ENCODE peak calls at places on chromosomes 16 and 17, in four cellular contexts. J is AG04450; T is GM10248; L is activated CD8-positive, alpha-beta T cell treated with anti-CD3 and anti-CD28 coated beads for 36 hours. E is an unnamed sample.

GRCh38 chr17:71110326-71110725 is 941.0 kb downstream of the KCNJ2 start:
- DNase-seq in J (no peak), T (no peak), L (no peak), E (no peak)

GRCh38 chr17:38435795-38436194 is 7.5 kb downstream of the ARHGAP23 start:
- DNase-seq in J (no peak), T (no peak), L (no peak), E (no peak)

GRCh38 chr16:50498756-50499155 is 49.4 kb upstream of the NKD1 start:
- DNase-seq in J (no peak), T (no peak), L (no peak), E (no peak)

GRCh38 chr17:48074322-48075054 is 26.3 kb downstream of the NFE2L1 start:
- DNase-seq in J (no peak), T (peak), L (peak), E (no peak)

GRCh38 chr16:78462261-78463208 is 363.1 kb downstream of the WWOX start:
- DNase-seq in J (no peak), T (no peak), L (no peak), E (no peak)

GRCh38 chr17:50891577-50891989 is 25.4 kb upstream of the TOB1 start:
- DNase-seq in J (no peak), T (no peak), L (no peak), E (no peak)

GRCh38 chr16:80754479-80754878 is 49.9 kb downstream of the CDYL2 start:
- DNase-seq in J (no peak), T (no peak), L (no peak), E (no peak)

GRCh38 chr16:24035127-24035842 is 199.5 kb downstream of the PRKCB start:
- DNase-seq in J (no peak), T (no peak), L (peak), E (no peak)

GRCh38 chr17:27462149-27462548 is 5.9 kb downstream of the KSR1 start:
- DNase-seq in J (no peak), T (no peak), L (no peak), E (no peak)

GRCh38 chr16:53664724-53665345 is 38.8 kb downstream of the RPGRIP1L start:
- DNase-seq in J (peak), T (no peak), L (no peak), E (no peak)

GRCh38 chr16:56732366-56732765 is 2.4 kb downstream of the NUP93 start:
- DNase-seq in J (no peak), T (peak), L (peak), E (peak)

GRCh38 chr17:29682054-29682453 is 59.3 kb upstream of the CORO6 start:
- DNase-seq in J (no peak), T (peak), L (no peak), E (no peak)

GRCh38 chr17:36632916-36633846 is 31.8 kb downstream of the MRM1 start:
- DNase-seq in J (no peak), T (no peak), L (no peak), E (no peak)

GRCh38 chr17:75645889-75646625 is 12.8 kb downstream of the SMIM5 start:
- DNase-seq in J (no peak), T (peak), L (peak), E (no peak)

GRCh38 chr17:5138616-5139453 is 23.0 kb downstream of the USP6 start:
- DNase-seq in J (no peak), T (no peak), L (no peak), E (no peak)

GRCh38 chr16:80273635-80274538 is 266.9 kb upstream of the DYNLRB2 start:
- DNase-seq in J (peak), T (no peak), L (peak), E (no peak)

GRCh38 chr17:76493505-76494167 is 7.6 kb downstream of the RHBDF2 start:
- DNase-seq in J (no peak), T (no peak), L (peak), E (peak)

GRCh38 chr16:59126486-59126885 is 392.4 kb upstream of the GOT2 start:
- DNase-seq in J (no peak), T (no peak), L (no peak), E (no peak)

GRCh38 chr17:9389116-9389515 is 186.5 kb downstream of the STX8 start:
- DNase-seq in J (peak), T (peak), L (peak), E (peak)

GRCh38 chr16:65106792-65107191 is 15.1 kb downstream of the CDH11 start:
- DNase-seq in J (no peak), T (no peak), L (no peak), E (no peak)

GRCh38 chr17:47687748-47688147 is 6.2 kb upstream of the TBKBP1 start:
- DNase-seq in J (no peak), T (no peak), L (no peak), E (no peak)

GRCh38 chr16:30041841-30042240 is 10.8 kb upstream of the TLCD3B start:
- DNase-seq in J (no peak), T (no peak), L (no peak), E (no peak)

GRCh38 chr16:85507342-85507741 is 105.8 kb upstream of the GSE1 start:
- DNase-seq in J (no peak), T (no peak), L (no peak), E (no peak)

GRCh38 chr16:88743693-88744519 is 37.6 kb downstream of the CTU2 start:
- DNase-seq in J (no peak), T (peak), L (peak), E (peak)

GRCh38 chr16:64991011-64991410 is 130.9 kb downstream of the CDH11 start:
- DNase-seq in J (no peak), T (no peak), L (no peak), E (no peak)

GRCh38 chr17:55433629-55434422 is 12.2 kb upstream of the MMD start:
- DNase-seq in J (peak), T (no peak), L (no peak), E (no peak)

GRCh38 chr17:75996665-75997590 is 3.7 kb upstream of the CDK3 start:
- DNase-seq in J (no peak), T (peak), L (peak), E (peak)

GRCh38 chr17:80339118-80339517 is 75.8 kb upstream of the ENDOV start:
- DNase-seq in J (no peak), T (no peak), L (no peak), E (no peak)

GRCh38 chr17:5667871-5668270 is 83.6 kb upstream of the NLRP1 start:
- DNase-seq in J (no peak), T (no peak), L (peak), E (no peak)

GRCh38 chr16:50667497-50668367 is 13.4 kb downstream of the SNX20 start:
- DNase-seq in J (no peak), T (peak), L (peak), E (no peak)

GRCh38 chr16:4313563-4314531 is 2.0 kb upstream of the GLIS2 start:
- DNase-seq in J (no peak), T (peak), L (peak), E (peak)

GRCh38 chr17:4584125-4584834 is at the start of gene SMTNL2:
- DNase-seq in J (no peak), T (no peak), L (peak), E (no peak)

GRCh38 chr17:57983446-57983845 is 4.6 kb downstream of the VEZF1 start:
- DNase-seq in J (no peak), T (no peak), L (no peak), E (no peak)

GRCh38 chr16:84885024-84885910 is 65.5 kb downstream of the CRISPLD2 start:
- DNase-seq in J (no peak), T (no peak), L (peak), E (no peak)

GRCh38 chr17:35286120-35286781 is 43.4 kb downstream of the SLFN5 start:
- DNase-seq in J (no peak), T (no peak), L (peak), E (peak)

GRCh38 chr16:81401035-81401950 is 43.3 kb upstream of the CMIP start:
- DNase-seq in J (peak), T (no peak), L (no peak), E (no peak)

GRCh38 chr16:10600792-10601443 is 20.5 kb upstream of the EMP2 start:
- DNase-seq in J (no peak), T (peak), L (no peak), E (no peak)

GRCh38 chr17:67574658-67575293 is 143.0 kb upstream of the NOL11 start:
- DNase-seq in J (no peak), T (peak), L (no peak), E (peak)

GRCh38 chr17:73705594-73705993 is 61.3 kb upstream of the SDK2 start:
- DNase-seq in J (no peak), T (no peak), L (no peak), E (no peak)

GRCh38 chr16:22177968-22178934 is 15.9 kb downstream of the SDR42E2 start:
- DNase-seq in J (no peak), T (no peak), L (no peak), E (no peak)
- TF ChIP-seq CTCF in J (no peak), T (no peak), L (no peak), E (no peak)

DNA sequence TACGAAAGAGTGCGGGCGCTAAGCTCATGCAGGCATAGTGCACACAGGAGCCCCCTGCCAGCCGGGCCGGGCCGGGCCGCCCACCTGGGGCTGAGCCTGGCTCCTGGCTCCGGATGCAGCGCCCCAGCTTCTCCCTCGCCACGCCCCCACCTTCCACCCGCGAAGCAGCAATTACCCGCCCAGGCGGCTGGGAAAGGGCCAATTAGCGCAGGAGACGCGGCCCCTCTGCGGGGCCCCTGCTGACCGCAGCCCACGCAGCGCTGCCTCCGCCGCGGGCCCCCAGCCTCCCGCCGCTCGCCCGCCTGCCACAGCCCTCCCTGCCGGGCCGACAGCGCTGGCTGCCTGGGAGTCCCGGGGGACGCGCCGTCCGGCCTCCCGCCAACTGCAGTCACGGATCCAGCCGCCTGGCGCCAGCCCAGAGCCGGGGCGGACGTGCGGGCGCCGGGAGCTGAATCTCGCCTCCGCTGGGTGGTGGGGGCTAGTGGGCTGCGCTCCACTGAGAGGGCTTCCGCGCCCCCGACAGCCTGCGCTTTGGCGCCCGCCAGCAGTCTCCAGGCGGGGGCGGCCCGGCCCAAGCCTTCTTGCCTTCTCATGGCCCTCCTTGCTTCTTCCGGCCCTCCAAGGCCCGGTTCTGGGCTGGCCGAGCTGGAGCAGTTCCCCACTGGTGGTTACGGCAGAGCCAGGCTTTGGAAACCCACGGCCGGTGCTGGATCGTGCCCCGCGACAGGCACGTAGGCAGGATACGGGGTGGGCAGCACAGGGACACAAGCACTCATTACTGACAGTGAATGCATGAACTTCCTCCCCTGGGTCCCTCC is 14.9 kb upstream of the CBFB start:
- DNase-seq in J (no peak), T (peak), L (peak), E (peak)
- TF ChIP-seq CTCF in J (peak), T (no peak), L (no peak), E (peak)

GRCh38 chr17:64679710-64680216 is 17.7 kb upstream of the SMURF2 start:
- DNase-seq in J (peak), T (no peak), L (no peak), E (no peak)

GRCh38 chr17:64686705-64687104 is 24.6 kb upstream of the SMURF2 start:
- DNase-seq in J (no peak), T (no peak), L (no peak), E (no peak)

GRCh38 chr17:64685705-64686104 is 23.6 kb upstream of the SMURF2 start:
- DNase-seq in J (no peak), T (no peak), L (no peak), E (no peak)

GRCh38 chr17:64683791-64684190 is 21.7 kb upstream of the SMURF2 start:
- DNase-seq in J (no peak), T (no peak), L (no peak), E (no peak)

DNA sequence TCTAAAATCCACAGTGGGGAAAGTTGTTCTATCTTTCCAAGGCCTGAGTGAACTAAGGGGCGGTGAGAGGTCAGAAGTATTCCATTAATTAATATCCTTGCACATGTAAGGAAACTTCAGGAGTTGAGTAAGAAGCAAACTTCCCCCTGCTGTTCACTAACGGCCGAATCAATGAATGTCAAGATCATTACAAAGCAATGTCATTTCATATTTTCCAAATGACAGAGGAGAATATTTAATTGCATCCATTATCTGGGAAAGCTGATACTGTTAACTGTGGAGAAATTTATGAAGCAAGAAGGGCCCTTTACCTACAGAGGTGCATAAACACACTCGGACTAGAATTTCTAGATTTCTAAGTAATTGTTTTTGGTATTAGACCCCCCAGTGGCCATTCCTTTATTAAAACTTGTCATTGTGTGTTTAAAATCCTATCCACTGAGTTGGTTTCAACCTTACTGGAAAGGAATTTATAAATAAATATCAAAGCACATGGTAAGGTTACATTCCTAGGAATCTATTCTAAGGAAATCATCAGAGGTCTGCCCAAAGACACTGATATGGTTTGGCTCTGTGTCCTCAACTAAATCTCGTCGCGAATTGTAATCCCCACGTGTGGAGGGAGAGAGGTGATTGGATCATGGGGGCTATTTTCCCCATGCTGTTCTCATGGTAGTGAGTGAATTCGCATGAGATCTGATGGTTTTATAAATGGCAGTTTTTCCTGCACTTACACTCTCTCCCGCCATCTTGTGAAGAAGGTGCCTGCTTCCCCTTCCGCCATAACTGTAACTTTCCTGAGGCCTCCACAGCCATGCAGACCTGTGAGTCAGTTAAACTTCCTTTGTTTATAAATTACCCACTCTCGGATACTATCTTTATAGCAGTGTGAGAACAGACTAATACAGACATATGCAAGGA is 20.4 kb upstream of the SMURF2 start:
- DNase-seq in J (peak), T (no peak), L (no peak), E (no peak)
- TF ChIP-seq CTCF in J (peak), T (no peak), L (no peak), E (no peak)

DNA sequence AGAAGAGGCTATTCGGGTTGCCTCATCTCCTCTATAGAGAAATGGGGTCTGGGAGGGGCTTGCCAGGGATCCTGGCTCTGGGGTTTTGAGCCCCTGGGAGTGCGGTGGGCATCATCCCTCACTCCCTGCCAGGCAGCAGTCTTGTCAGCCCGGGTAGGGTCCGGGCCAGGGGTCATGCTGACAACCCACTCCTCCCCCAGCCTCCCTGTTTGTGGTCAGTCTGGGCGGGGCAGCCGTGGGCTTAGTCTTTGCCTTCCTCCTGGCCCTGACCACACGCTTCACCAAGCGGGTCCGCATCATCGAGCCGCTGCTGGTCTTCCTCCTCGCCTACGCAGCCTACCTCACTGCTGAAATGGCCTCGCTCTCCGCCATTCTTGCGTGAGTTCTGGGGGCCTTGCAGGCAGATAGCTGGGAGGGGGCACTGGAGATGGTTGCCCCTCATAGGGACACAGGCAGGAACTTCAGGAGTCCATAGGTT is 6.8 kb downstream of the SLC9A5 start:
- DNase-seq in J (no peak), T (no peak), L (no peak), E (no peak)
- TF ChIP-seq CTCF in J (no peak), T (no peak), L (no peak), E (no peak)

DNA sequence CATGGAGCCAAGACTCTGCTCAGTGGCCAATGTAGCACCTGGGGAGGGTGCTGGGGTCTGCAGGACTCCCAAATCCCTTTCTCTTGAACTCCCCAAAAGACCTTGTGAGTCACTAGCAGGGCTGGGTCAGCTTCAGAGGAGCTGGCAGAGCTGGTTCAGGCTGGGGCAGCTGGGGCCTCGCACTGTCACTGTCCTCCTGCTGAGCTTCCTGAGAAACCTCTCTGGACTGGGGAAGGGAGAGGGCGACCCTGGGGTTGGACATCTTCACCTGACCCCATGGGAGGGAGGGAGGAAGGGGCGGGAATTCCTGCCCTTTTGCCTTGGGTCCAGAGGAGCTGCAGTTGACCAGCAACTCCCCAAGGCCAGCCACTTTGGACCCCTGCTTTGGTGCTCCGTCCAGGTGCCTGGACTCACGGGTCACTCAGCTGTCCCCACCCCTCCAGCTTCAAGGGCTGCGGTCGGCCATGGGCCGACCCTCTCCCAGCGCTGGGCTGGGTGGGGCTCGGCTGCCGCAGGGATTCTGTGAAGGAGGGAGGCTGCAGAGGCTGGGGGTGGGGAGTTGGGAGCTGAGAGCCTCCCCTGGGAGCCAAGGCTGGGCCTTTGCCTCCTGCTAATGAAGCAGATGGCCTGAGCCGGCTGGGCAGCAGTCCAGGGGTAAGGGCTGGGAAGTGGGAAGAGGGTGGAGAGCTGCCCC is 9.2 kb downstream of the FMNL1 start:
- DNase-seq in J (no peak), T (no peak), L (no peak), E (no peak)
- TF ChIP-seq CTCF in J (no peak), T (no peak), L (no peak), E (no peak)

GRCh38 chr16:87392823-87393679 is 915 bp downstream of the MAP1LC3B start:
- DNase-seq in J (no peak), T (peak), L (peak), E (peak)
- TF ChIP-seq CTCF in J (peak), T (no peak), L (no peak), E (peak)

GRCh38 chr16:72859581-72859980 is 188.3 kb downstream of the ZFHX3 start:
- DNase-seq in J (no peak), T (no peak), L (no peak), E (no peak)

GRCh38 chr16:72856797-72857196 is 191.1 kb downstream of the ZFHX3 start:
- DNase-seq in J (no peak), T (peak), L (peak), E (no peak)

GRCh38 chr16:72860726-72861562 is 187.0 kb downstream of the ZFHX3 start:
- DNase-seq in J (no peak), T (no peak), L (no peak), E (no peak)

GRCh38 chr16:72857841-72858594 is 189.9 kb downstream of the ZFHX3 start:
- DNase-seq in J (no peak), T (no peak), L (no peak), E (no peak)

GRCh38 chr16:72858611-72859493 is 189.1 kb downstream of the ZFHX3 start:
- DNase-seq in J (no peak), T (no peak), L (no peak), E (no peak)
- TF ChIP-seq CTCF in J (no peak), T (no peak), L (no peak), E (no peak)

DNA sequence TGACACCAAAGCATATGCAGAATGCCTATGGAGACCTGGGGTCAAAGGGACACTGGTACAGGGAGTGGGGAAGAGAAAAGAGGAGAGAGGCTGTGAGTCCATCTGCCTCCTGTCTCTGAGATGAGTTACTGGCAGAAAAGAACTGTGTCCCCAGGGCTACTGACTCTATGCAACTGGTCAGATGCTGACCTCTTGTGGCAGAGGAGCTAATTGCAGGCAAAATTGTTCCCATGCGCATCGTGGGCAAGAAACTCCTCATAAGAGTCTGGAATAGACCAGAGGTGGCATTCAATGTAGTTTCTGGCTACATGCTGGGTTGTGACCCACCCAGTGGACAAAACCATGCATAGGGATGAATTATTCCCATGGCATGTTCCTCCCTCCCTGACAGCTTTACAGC is 26.1 kb upstream of the MLKL start:
- DNase-seq in J (no peak), T (no peak), L (peak), E (no peak)
- TF ChIP-seq CTCF in J (peak), T (peak), L (peak), E (peak)

E was measured in GM06990.